ENCODE peak calls at places on chromosome X, in seven cellular contexts. One of them, this sample, is unnamed.

GRCh38 chrX:68196939-68197791 is 236.1 kb downstream of the OPHN1 start:
- DNase-seq in HCT116: peak
- DNase-seq in HepG2: peak
- DNase-seq in K562: peak
- DNase-seq in SK-N-SH: peak
- DNase-seq in H1: no peak
- DNase-seq in GM12878: no peak
- DNase-seq in this sample: peak

GRCh38 chrX:78548012-78548411 is 111.1 kb downstream of the RTL3 start:
- DNase-seq in K562: no peak
- DNase-seq in SK-N-SH: no peak
- DNase-seq in GM12878: no peak
- DNase-seq in HepG2: no peak
- DNase-seq in H1: no peak
- DNase-seq in HCT116: no peak
- DNase-seq in this sample: no peak

GRCh38 chrX:73215263-73215662 is 612 bp upstream of the NAP1L2 start:
- DNase-seq in SK-N-SH: no peak
- DNase-seq in K562: no peak
- DNase-seq in HCT116: no peak
- DNase-seq in GM12878: no peak
- DNase-seq in HepG2: no peak
- DNase-seq in H1: no peak
- DNase-seq in this sample: no peak

GRCh38 chrX:1496076-1496475 is 40.9 kb downstream of the P2RY8 start:
- DNase-seq in K562: no peak
- DNase-seq in H1: no peak
- DNase-seq in SK-N-SH: no peak
- DNase-seq in HepG2: no peak
- DNase-seq in HCT116: no peak
- DNase-seq in GM12878: no peak
- DNase-seq in this sample: no peak

GRCh38 chrX:108199691-108200090 is 108.1 kb downstream of the ATG4A start:
- DNase-seq in HepG2: peak
- DNase-seq in HCT116: peak
- DNase-seq in SK-N-SH: peak
- DNase-seq in GM12878: no peak
- DNase-seq in K562: peak
- DNase-seq in H1: no peak
- DNase-seq in this sample: no peak

GRCh38 chrX:28205905-28206304 is 224.7 kb upstream of the DCAF8L1 start:
- DNase-seq in K562: no peak
- DNase-seq in HCT116: no peak
- DNase-seq in SK-N-SH: no peak
- DNase-seq in HepG2: no peak
- DNase-seq in GM12878: no peak
- DNase-seq in H1: no peak
- DNase-seq in this sample: peak

GRCh38 chrX:105610401-105610800 is 211.9 kb upstream of the NRK start:
- DNase-seq in HCT116: no peak
- DNase-seq in H1: no peak
- DNase-seq in HepG2: no peak
- DNase-seq in K562: no peak
- DNase-seq in SK-N-SH: no peak
- DNase-seq in GM12878: no peak
- DNase-seq in this sample: no peak

GRCh38 chrX:74804574-74804973 is 120.7 kb downstream of the NEXMIF start:
- DNase-seq in GM12878: no peak
- DNase-seq in HCT116: no peak
- DNase-seq in H1: no peak
- DNase-seq in HepG2: no peak
- DNase-seq in K562: no peak
- DNase-seq in SK-N-SH: no peak
- DNase-seq in this sample: no peak

DNA sequence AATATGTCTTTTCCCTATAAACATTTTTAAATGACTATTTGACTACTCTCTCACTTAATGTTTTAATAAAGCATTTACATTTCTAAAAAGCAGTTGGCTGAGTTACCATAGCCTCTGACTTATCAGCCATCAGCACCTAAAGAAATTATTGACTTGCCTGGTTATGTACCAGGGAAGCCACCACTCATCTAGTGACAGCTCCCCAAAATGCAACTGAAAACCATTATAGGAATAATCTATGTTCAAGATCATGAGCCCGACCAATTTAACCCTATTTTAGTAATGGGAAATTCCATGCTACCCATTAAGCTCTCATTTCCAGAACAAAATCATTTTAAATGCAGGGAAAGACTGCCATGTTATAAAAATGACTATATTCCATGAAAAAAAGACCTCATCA is 34.4 kb downstream of the HDX start:
- DNase-seq in HCT116: no peak
- DNase-seq in SK-N-SH: peak
- DNase-seq in HepG2: no peak
- DNase-seq in H1: no peak
- DNase-seq in GM12878: no peak
- DNase-seq in K562: no peak
- DNase-seq in this sample: no peak
- TF ChIP-seq JUND in HCT116: no peak
- TF ChIP-seq JUND in SK-N-SH: no peak
- TF ChIP-seq JUND in HepG2: no peak
- TF ChIP-seq JUND in H1: no peak
- TF ChIP-seq JUND in GM12878: no peak
- TF ChIP-seq JUND in K562: no peak
- TF ChIP-seq JUND in this sample: no peak

GRCh38 chrX:16786791-16787735 is 797 bp downstream of the TXLNG start:
- DNase-seq in K562: peak
- DNase-seq in HCT116: no peak
- DNase-seq in GM12878: no peak
- DNase-seq in H1: no peak
- DNase-seq in HepG2: no peak
- DNase-seq in SK-N-SH: peak
- DNase-seq in this sample: no peak
- TF ChIP-seq JUND in K562: no peak
- TF ChIP-seq JUND in HCT116: no peak
- TF ChIP-seq JUND in GM12878: no peak
- TF ChIP-seq JUND in H1: no peak
- TF ChIP-seq JUND in HepG2: no peak
- TF ChIP-seq JUND in SK-N-SH: no peak
- TF ChIP-seq JUND in this sample: no peak

DNA sequence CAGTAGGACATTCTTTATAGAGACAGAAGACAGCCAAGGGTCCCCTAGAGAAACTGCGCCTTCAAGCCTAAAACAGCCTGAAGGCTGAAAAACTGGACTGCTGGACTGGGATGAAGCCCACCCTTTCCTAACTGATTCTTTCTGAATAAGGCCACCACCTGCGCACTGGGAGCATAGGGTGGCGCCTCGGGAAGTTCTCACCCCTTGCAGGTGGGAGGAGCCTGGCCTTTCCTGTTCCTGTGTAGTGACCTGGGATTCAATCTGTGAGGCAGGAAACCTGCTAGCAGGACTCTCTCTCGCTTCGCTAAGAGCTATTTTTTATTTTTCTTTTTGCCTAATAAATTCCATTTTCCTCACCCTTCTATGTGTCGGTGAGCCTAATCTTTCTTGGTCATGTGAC is 61.8 kb upstream of the KLHL13 start:
- DNase-seq in HCT116: no peak
- DNase-seq in H1: no peak
- DNase-seq in HepG2: no peak
- DNase-seq in SK-N-SH: no peak
- DNase-seq in GM12878: no peak
- DNase-seq in K562: no peak
- DNase-seq in this sample: no peak
- TF ChIP-seq JUND in HCT116: no peak
- TF ChIP-seq JUND in H1: no peak
- TF ChIP-seq JUND in HepG2: no peak
- TF ChIP-seq JUND in SK-N-SH: no peak
- TF ChIP-seq JUND in GM12878: no peak
- TF ChIP-seq JUND in K562: no peak
- TF ChIP-seq JUND in this sample: no peak

GRCh38 chrX:19852014-19853005 is 35.1 kb downstream of the SH3KBP1 start:
- DNase-seq in HepG2: peak
- DNase-seq in SK-N-SH: no peak
- DNase-seq in HCT116: no peak
- DNase-seq in GM12878: no peak
- DNase-seq in K562: no peak
- DNase-seq in H1: no peak
- DNase-seq in this sample: no peak
- TF ChIP-seq JUND in HepG2: peak
- TF ChIP-seq JUND in SK-N-SH: peak
- TF ChIP-seq JUND in HCT116: no peak
- TF ChIP-seq JUND in GM12878: no peak
- TF ChIP-seq JUND in K562: no peak
- TF ChIP-seq JUND in H1: no peak
- TF ChIP-seq JUND in this sample: no peak

GRCh38 chrX:23694606-23695005 is 27.3 kb downstream of the PRDX4 start:
- DNase-seq in HepG2: peak
- DNase-seq in K562: peak
- DNase-seq in SK-N-SH: peak
- DNase-seq in HCT116: peak
- DNase-seq in GM12878: peak
- DNase-seq in H1: no peak
- DNase-seq in this sample: peak
- TF ChIP-seq JUND in HepG2: no peak
- TF ChIP-seq JUND in K562: no peak
- TF ChIP-seq JUND in SK-N-SH: no peak
- TF ChIP-seq JUND in HCT116: no peak
- TF ChIP-seq JUND in GM12878: no peak
- TF ChIP-seq JUND in H1: no peak
- TF ChIP-seq JUND in this sample: no peak

GRCh38 chrX:25873196-25873595 is 264.9 kb upstream of the MAGEB18 start:
- DNase-seq in K562: no peak
- DNase-seq in SK-N-SH: no peak
- DNase-seq in HepG2: no peak
- DNase-seq in GM12878: no peak
- DNase-seq in H1: no peak
- DNase-seq in HCT116: no peak
- DNase-seq in this sample: no peak

DNA sequence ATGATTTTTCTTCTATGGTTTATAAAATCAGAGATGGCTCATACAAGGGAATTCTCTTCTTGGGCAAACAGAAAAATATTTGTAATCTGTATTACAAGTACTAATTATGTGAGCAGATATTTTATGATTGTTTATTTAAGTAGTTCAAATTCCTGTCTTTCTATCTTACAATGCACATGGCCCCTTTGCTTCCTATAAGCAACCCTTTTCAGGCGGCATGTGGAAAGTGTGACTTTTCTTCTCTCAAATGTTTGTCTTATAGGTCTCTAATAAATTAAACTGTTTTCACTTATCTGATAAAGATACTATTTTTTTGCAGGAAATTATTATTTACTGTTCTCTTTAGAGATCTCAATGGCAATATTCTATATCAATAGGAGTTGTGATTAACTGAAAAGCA is 259.3 kb upstream of the MAGEB18 start:
- DNase-seq in HCT116: no peak
- DNase-seq in SK-N-SH: no peak
- DNase-seq in H1: no peak
- DNase-seq in K562: no peak
- DNase-seq in GM12878: no peak
- DNase-seq in HepG2: no peak
- DNase-seq in this sample: no peak
- TF ChIP-seq JUND in HCT116: no peak
- TF ChIP-seq JUND in SK-N-SH: no peak
- TF ChIP-seq JUND in H1: no peak
- TF ChIP-seq JUND in K562: no peak
- TF ChIP-seq JUND in GM12878: no peak
- TF ChIP-seq JUND in HepG2: no peak
- TF ChIP-seq JUND in this sample: no peak

GRCh38 chrX:56975611-56976010 is 19.7 kb downstream of the SPIN3 start:
- DNase-seq in H1: no peak
- DNase-seq in K562: no peak
- DNase-seq in SK-N-SH: no peak
- DNase-seq in HCT116: no peak
- DNase-seq in HepG2: no peak
- DNase-seq in GM12878: no peak
- DNase-seq in this sample: no peak

GRCh38 chrX:56974408-56974807 is 20.9 kb downstream of the SPIN3 start:
- DNase-seq in HepG2: no peak
- DNase-seq in GM12878: no peak
- DNase-seq in H1: no peak
- DNase-seq in SK-N-SH: no peak
- DNase-seq in K562: no peak
- DNase-seq in HCT116: no peak
- DNase-seq in this sample: peak

GRCh38 chrX:56978172-56978571 is 17.2 kb downstream of the SPIN3 start:
- DNase-seq in HepG2: peak
- DNase-seq in SK-N-SH: peak
- DNase-seq in K562: peak
- DNase-seq in H1: no peak
- DNase-seq in GM12878: peak
- DNase-seq in HCT116: peak
- DNase-seq in this sample: peak
- TF ChIP-seq JUND in HepG2: no peak
- TF ChIP-seq JUND in SK-N-SH: no peak
- TF ChIP-seq JUND in K562: no peak
- TF ChIP-seq JUND in H1: no peak
- TF ChIP-seq JUND in GM12878: no peak
- TF ChIP-seq JUND in HCT116: no peak
- TF ChIP-seq JUND in this sample: no peak

DNA sequence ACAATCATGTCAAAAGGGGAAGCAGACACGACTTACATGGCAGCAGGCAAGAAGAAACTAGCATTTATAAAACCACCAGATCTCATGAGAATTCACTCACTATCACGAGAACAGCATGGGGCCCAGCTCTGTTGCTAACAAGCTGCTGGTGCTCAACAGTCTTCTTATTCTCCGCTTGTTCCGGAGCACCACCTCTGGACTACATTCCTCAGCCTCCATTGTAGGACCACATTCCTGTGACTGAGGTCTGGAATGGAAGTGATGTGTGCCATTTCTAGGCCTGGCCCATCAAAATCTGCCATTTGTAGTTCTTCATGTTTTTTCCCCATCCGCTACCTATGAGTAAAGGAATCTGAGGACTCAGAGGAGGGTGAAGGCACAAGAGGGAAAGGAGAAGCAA is 111.5 kb upstream of the PTCHD1 start:
- DNase-seq in HepG2: no peak
- DNase-seq in K562: no peak
- DNase-seq in GM12878: no peak
- DNase-seq in SK-N-SH: no peak
- DNase-seq in H1: no peak
- DNase-seq in HCT116: no peak
- DNase-seq in this sample: no peak
- TF ChIP-seq JUND in HepG2: no peak
- TF ChIP-seq JUND in K562: no peak
- TF ChIP-seq JUND in GM12878: no peak
- TF ChIP-seq JUND in SK-N-SH: no peak
- TF ChIP-seq JUND in H1: no peak
- TF ChIP-seq JUND in HCT116: no peak
- TF ChIP-seq JUND in this sample: no peak

This sample was measured in T47D.